ENCODE peak calls at places on chromosomes 5 and 9, in seven cellular contexts. C is transverse colon, L is stomach, Z is breast epithelium, E is prostate gland, S is suprapubic skin, R is Panc1. F is an unnamed sample.

GRCh38 chr5:42064821-42065220 is 139.7 kb downstream of the FBXO4 start:
- DNase-seq in S (no peak), E (no peak), C (no peak), Z (no peak), R (no peak), L (no peak), F (no peak)

GRCh38 chr5:67998709-67999251 is 216.8 kb upstream of the PIK3R1 start:
- DNase-seq in L (no peak), Z (peak), R (peak), E (peak), S (peak), C (peak), F (peak)

GRCh38 chr5:168991991-168992390 is 308.9 kb downstream of the SLIT3 start:
- DNase-seq in E (no peak), C (no peak), Z (no peak), R (no peak), S (no peak), L (no peak), F (no peak)

GRCh38 chr5:143016777-143017374 is 246.7 kb downstream of the ARHGAP26 start:
- DNase-seq in Z (no peak), C (peak), E (peak), L (no peak), R (no peak), S (no peak), F (no peak)

GRCh38 chr5:5637163-5637562 is 214.7 kb downstream of the ICE1 start:
- DNase-seq in R (no peak), S (no peak), L (no peak), Z (no peak), E (no peak), C (no peak), F (no peak)

GRCh38 chr9:86703346-86703745 is 244.0 kb downstream of the GAS1 start:
- DNase-seq in L (no peak), Z (no peak), R (no peak), C (no peak), E (no peak), S (no peak), F (no peak)

GRCh38 chr5:60652206-60652605 is 47.8 kb downstream of the DEPDC1B start:
- DNase-seq in S (no peak), C (no peak), R (no peak), E (no peak), Z (no peak), L (no peak), F (no peak)

GRCh38 chr5:129244478-129244877 is 149.9 kb downstream of the ISOC1 start:
- DNase-seq in Z (no peak), R (no peak), S (no peak), E (no peak), L (no peak), C (no peak), F (no peak)

GRCh38 chr5:177099422-177100093 is 12.8 kb downstream of the FGFR4 start:
- DNase-seq in R (no peak), Z (no peak), C (peak), E (no peak), L (no peak), S (no peak), F (no peak)

GRCh38 chr9:18776836-18777820 is 255.9 kb downstream of the SAXO1 start:
- DNase-seq in C (no peak), R (no peak), S (no peak), L (no peak), Z (no peak), E (no peak), F (no peak)

GRCh38 chr5:168347786-168348414 is 56.5 kb downstream of the WWC1 start:
- DNase-seq in E (no peak), R (no peak), S (no peak), L (no peak), C (no peak), Z (no peak), F (no peak)

GRCh38 chr5:23314827-23315226 is 192.6 kb upstream of the PRDM9 start:
- DNase-seq in E (no peak), R (no peak), Z (no peak), L (no peak), S (no peak), C (no peak), F (no peak)

GRCh38 chr5:4581289-4581688 is 558.8 kb upstream of the ADAMTS16 start:
- DNase-seq in L (no peak), E (no peak), S (no peak), R (no peak), Z (no peak), C (no peak), F (peak)

GRCh38 chr5:65779643-65780042 is 57.6 kb downstream of the NLN start:
- DNase-seq in E (no peak), L (no peak), Z (no peak), S (no peak), R (no peak), C (no peak), F (no peak)

GRCh38 chr9:134315716-134316443 is 10.4 kb upstream of the RXRA start:
- DNase-seq in L (no peak), C (no peak), R (no peak), E (no peak), S (peak), Z (no peak), F (peak)

GRCh38 chr5:133754575-133755169 is 142.3 kb upstream of the FSTL4 start:
- DNase-seq in R (peak), S (no peak), L (peak), E (peak), Z (no peak), C (peak), F (no peak)

GRCh38 chr9:96567203-96567700 is 52.4 kb downstream of the CDC14B start:
- DNase-seq in L (no peak), E (no peak), R (no peak), C (no peak), Z (no peak), S (peak), F (peak)

GRCh38 chr9:137745541-137745991 is 126.8 kb downstream of the EHMT1 start:
- DNase-seq in L (no peak), E (peak), S (no peak), C (peak), R (no peak), Z (no peak), F (peak)

GRCh38 chr5:126506079-126506478 is 82.9 kb downstream of the GRAMD2B start:
- DNase-seq in E (no peak), Z (no peak), S (no peak), C (no peak), R (no peak), L (no peak), F (no peak)

GRCh38 chr5:143826909-143827514 is 15.1 kb downstream of the HMHB1 start:
- DNase-seq in L (no peak), S (no peak), R (peak), Z (no peak), C (no peak), E (no peak), F (no peak)

GRCh38 chr5:68464424-68464823 is 248.9 kb downstream of the PIK3R1 start:
- DNase-seq in S (no peak), C (no peak), E (no peak), R (no peak), Z (no peak), L (no peak), F (no peak)

GRCh38 chr5:83718195-83718825 is 2.3 kb downstream of the HAPLN1 start:
- DNase-seq in C (peak), R (peak), Z (no peak), E (peak), L (peak), S (no peak), F (no peak)

GRCh38 chr9:118891213-118891612 is 478.0 kb downstream of the BRINP1 start:
- DNase-seq in S (no peak), E (no peak), C (no peak), R (no peak), Z (no peak), L (no peak), F (no peak)

GRCh38 chr9:96460877-96461276 is 10.9 kb downstream of the HABP4 start:
- DNase-seq in L (no peak), S (no peak), Z (no peak), E (no peak), R (no peak), C (no peak), F (no peak)

GRCh38 chr5:53490747-53491146 is 10.3 kb downstream of the FST start:
- DNase-seq in Z (peak), E (no peak), S (no peak), R (no peak), L (no peak), C (no peak), F (no peak)

GRCh38 chr5:178286226-178287090 is 53.9 kb upstream of the PHYKPL start:
- DNase-seq in L (no peak), C (no peak), E (no peak), Z (no peak), R (no peak), S (no peak), F (peak)

GRCh38 chr5:125696762-125697161 is 726.4 kb upstream of the GRAMD2B start:
- DNase-seq in S (no peak), L (no peak), C (no peak), E (no peak), R (no peak), Z (no peak), F (no peak)

GRCh38 chr9:34127035-34127948 is 794 bp upstream of the DCAF12 start:
- DNase-seq in Z (no peak), R (no peak), L (no peak), E (no peak), S (no peak), C (no peak), F (peak)

GRCh38 chr9:27059907-27060306 is 49.1 kb upstream of the TEK start:
- DNase-seq in L (no peak), R (no peak), C (no peak), Z (no peak), E (no peak), S (no peak), F (no peak)

GRCh38 chr9:12253941-12254340 is 439.2 kb upstream of the TYRP1 start:
- DNase-seq in Z (no peak), R (no peak), E (no peak), S (no peak), L (no peak), C (no peak), F (no peak)

GRCh38 chr5:68389618-68390017 is 174.1 kb downstream of the PIK3R1 start:
- DNase-seq in E (no peak), R (no peak), Z (no peak), S (no peak), L (no peak), C (no peak), F (no peak)

GRCh38 chr5:65825388-65826328 is 100.7 kb upstream of the ERBIN start:
- DNase-seq in E (no peak), S (no peak), L (no peak), C (no peak), Z (no peak), R (no peak), F (no peak)

GRCh38 chr9:134455537-134455936 is 129.3 kb downstream of the RXRA start:
- DNase-seq in S (no peak), E (no peak), R (no peak), L (no peak), Z (no peak), C (no peak), F (peak)

GRCh38 chr9:81885586-81885985 is 42.6 kb upstream of the SPATA31D4 start:
- DNase-seq in S (no peak), L (no peak), R (no peak), Z (no peak), C (no peak), E (no peak), F (no peak)

GRCh38 chr5:121384359-121384758 is 467.3 kb upstream of the FTMT start:
- DNase-seq in Z (no peak), C (no peak), L (no peak), E (no peak), S (no peak), R (no peak), F (no peak)

GRCh38 chr5:121378559-121379359 is 472.9 kb upstream of the FTMT start:
- DNase-seq in C (no peak), E (no peak), Z (no peak), L (no peak), R (no peak), S (no peak), F (peak)

GRCh38 chr5:121377446-121377845 is 474.2 kb upstream of the FTMT start:
- DNase-seq in R (no peak), C (no peak), L (no peak), E (no peak), S (no peak), Z (no peak), F (no peak)

DNA sequence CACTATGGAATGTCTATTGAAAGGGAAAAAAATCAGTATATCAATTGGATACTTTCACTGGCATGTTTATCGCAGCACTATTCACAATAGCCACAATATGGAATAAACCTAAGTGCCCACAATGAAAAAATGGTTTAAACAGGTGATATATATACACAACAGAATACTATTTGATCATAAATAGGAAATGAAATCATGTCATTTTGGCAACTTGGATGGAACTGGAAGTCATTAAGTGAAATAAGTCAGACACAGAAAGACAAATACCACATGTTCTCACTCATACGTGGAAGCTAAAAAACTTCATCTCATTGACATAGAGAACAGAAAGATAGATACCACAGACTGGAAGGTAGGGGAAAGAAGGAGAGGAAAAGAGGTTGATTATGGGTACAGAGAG is 471.6 kb upstream of the FTMT start:
- DNase-seq in R (no peak), C (no peak), E (no peak), L (no peak), S (no peak), Z (no peak), F (no peak)
- H3K4me3 ChIP-seq in R (no peak), C (no peak), E (no peak), L (no peak), S (no peak), Z (no peak), F (no peak)

DNA sequence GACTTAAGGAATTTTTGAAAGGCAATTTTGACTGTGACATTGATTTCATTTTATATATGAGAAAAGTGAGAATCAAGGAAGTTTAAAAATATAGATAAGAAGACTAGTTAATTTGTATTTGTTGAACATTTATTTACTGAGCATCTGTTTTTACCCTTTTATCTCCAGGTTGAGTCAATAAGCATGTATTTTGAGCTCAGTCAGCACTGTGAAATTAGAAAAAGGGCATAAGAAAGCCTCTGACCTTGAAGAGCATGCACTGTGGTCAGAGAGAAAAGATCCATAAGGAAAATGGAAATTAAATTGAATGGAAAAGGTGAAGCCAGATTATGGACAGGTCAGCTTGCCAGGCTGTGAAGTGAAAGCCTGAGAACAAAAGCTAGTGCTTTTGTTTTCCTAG is 44.4 kb downstream of the ELL2 start:
- DNase-seq in R (no peak), Z (no peak), E (no peak), L (no peak), S (no peak), C (no peak), F (no peak)
- TF ChIP-seq POLR2AphosphoS5 in R (no peak), Z (no peak), E (no peak), L (no peak), S (no peak), C (no peak), F (no peak)

GRCh38 chr9:131545003-131545785 is at the start of gene PRRT1B:
- DNase-seq in C (peak), R (no peak), S (no peak), E (peak), Z (no peak), L (peak), F (no peak)
- H3K4me3 ChIP-seq in C (peak), R (peak), S (peak), E (peak), Z (peak), L (peak), F (peak)

GRCh38 chr9:88355166-88355565 is 33.1 kb upstream of the SPIN1 start:
- DNase-seq in S (no peak), R (peak), L (no peak), E (no peak), C (no peak), Z (no peak), F (no peak)
- TF ChIP-seq POLR2AphosphoS5 in S (no peak), R (no peak), L (no peak), E (no peak), C (no peak), Z (no peak), F (no peak)

GRCh38 chr5:56383761-56384160 is 150.6 kb upstream of the ANKRD55 start:
- DNase-seq in E (no peak), Z (no peak), C (no peak), L (no peak), S (no peak), R (no peak), F (no peak)
- H3K4me3 ChIP-seq in E (no peak), Z (no peak), C (no peak), L (no peak), S (no peak), R (no peak), F (no peak)

GRCh38 chr5:158880514-158881001 is 219.2 kb downstream of the EBF1 start:
- DNase-seq in C (no peak), R (no peak), L (no peak), E (no peak), Z (no peak), S (no peak), F (no peak)
- TF ChIP-seq POLR2AphosphoS5 in C (no peak), R (no peak), L (no peak), E (no peak), Z (no peak), S (no peak), F (no peak)

GRCh38 chr5:1998348-1998669 is 115.6 kb upstream of the IRX4 start:
- DNase-seq in Z (no peak), L (no peak), E (no peak), S (no peak), C (no peak), R (no peak), F (no peak)

GRCh38 chr5:1997640-1998347 is 115.1 kb upstream of the IRX4 start:
- DNase-seq in E (no peak), R (no peak), S (no peak), C (no peak), L (no peak), Z (no peak), F (no peak)

GRCh38 chr5:2000591-2000990 is 117.9 kb upstream of the IRX4 start:
- DNase-seq in S (no peak), C (no peak), Z (no peak), L (no peak), R (no peak), E (no peak), F (no peak)

GRCh38 chr5:1999794-2000193 is 117.1 kb upstream of the IRX4 start:
- DNase-seq in S (no peak), Z (no peak), L (no peak), C (no peak), E (no peak), R (no peak), F (no peak)

GRCh38 chr5:1998716-1999317 is 116.1 kb upstream of the IRX4 start:
- DNase-seq in R (no peak), L (no peak), Z (peak), C (no peak), S (no peak), E (peak), F (no peak)
- H3K4me3 ChIP-seq in R (no peak), L (no peak), Z (no peak), C (no peak), S (no peak), E (no peak), F (no peak)

DNA sequence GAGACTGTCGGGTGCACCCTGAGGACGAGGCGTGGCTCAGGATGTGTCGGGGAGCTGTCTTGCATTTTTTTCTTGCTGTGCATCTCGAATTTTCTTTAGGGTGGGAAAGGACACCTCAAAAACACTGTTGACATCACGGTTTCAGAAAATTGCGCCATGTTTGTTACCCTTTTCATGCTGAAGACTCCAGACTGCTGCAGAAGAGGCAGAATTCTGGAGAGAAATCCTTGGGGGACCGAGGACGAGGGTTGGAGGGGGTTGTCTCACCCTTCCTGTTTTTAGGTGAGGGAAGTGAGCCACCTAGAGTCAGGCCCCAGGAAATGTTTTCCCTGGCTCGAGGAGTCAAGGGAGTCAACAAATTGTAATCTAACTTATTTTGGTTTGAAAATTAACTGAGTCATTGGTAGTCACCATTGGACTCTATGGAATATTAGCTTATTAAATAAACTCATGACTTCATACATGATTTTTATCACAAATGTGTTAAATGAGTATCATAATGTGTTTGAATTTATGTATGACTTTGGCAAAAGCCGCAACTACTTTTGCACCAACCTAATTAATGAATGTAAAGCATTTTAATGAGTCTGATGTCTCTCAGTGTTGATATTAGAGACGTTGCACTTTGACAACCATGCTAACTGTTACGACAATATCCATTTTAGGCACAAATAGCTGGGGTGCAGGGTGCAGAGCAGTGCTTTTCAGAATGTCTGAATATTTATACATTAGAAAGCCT is 724 bp upstream of the LYSMD3 start:
- DNase-seq in R (peak), Z (peak), L (peak), S (peak), C (peak), E (peak), F (no peak)
- TF ChIP-seq POLR2AphosphoS5 in R (no peak), Z (no peak), L (peak), S (no peak), C (no peak), E (no peak), F (no peak)

GRCh38 chr5:141437208-141437607 is 6.9 kb downstream of the PCDHGA12 start:
- DNase-seq in E (no peak), R (no peak), L (no peak), S (no peak), Z (no peak), C (no peak), F (no peak)

GRCh38 chr5:141427783-141428426 is 2.4 kb upstream of the PCDHGA12 start:
- DNase-seq in E (no peak), Z (no peak), C (no peak), R (no peak), L (no peak), S (no peak), F (no peak)

GRCh38 chr5:141430332-141431113 is at the start of gene PCDHGA12:
- DNase-seq in R (no peak), E (no peak), C (no peak), L (no peak), S (no peak), Z (no peak), F (no peak)

GRCh38 chr5:141434006-141434405 is 3.7 kb downstream of the PCDHGA12 start:
- DNase-seq in R (no peak), C (no peak), Z (no peak), L (no peak), E (no peak), S (no peak), F (no peak)

GRCh38 chr5:141431286-141431685 is 979 bp downstream of the PCDHGA12 start:
- DNase-seq in C (no peak), R (no peak), Z (no peak), L (no peak), E (no peak), S (no peak), F (no peak)
- H3K4me3 ChIP-seq in C (no peak), R (no peak), Z (peak), L (peak), E (no peak), S (peak), F (no peak)

GRCh38 chr9:104934686-104935413 is 6.9 kb upstream of the ABCA1 start:
- DNase-seq in E (no peak), R (no peak), S (no peak), L (no peak), C (no peak), Z (no peak), F (no peak)
- TF ChIP-seq POLR2AphosphoS5 in E (no peak), R (no peak), S (no peak), L (no peak), C (no peak), Z (no peak), F (no peak)